ENCODE peak calls at places on chromosomes 2 and 18, in eight cellular contexts. L, G, J, M, D, F, T and Q are unnamed samples.

GRCh38 chr2:157787364-157787938 is 88.7 kb downstream of the ACVR1 start:
- DNase-seq in L (no peak), G (no peak), J (no peak), M (no peak), D (no peak), F (no peak), T (no peak), Q (no peak)

GRCh38 chr2:171707752-171708151 is 20.5 kb downstream of the DYNC1I2 start:
- DNase-seq in L (no peak), G (no peak), J (no peak), M (no peak), D (no peak), F (no peak), T (no peak), Q (no peak)

GRCh38 chr2:11744631-11745394 is 1.6 kb upstream of the LPIN1 start:
- DNase-seq in L (no peak), G (no peak), J (no peak), M (peak), D (peak), F (peak), T (peak), Q (no peak)

GRCh38 chr2:62663443-62663842 is 42.1 kb upstream of the EHBP1 start:
- DNase-seq in L (no peak), G (no peak), J (peak), M (no peak), D (no peak), F (no peak), T (no peak), Q (no peak)

GRCh38 chr2:20509766-20510490 is 63.1 kb downstream of the RHOB start:
- DNase-seq in L (no peak), G (peak), J (no peak), M (no peak), D (peak), F (no peak), T (no peak), Q (no peak)

GRCh38 chr2:185279999-185280398 is 458.6 kb upstream of the FSIP2 start:
- DNase-seq in L (peak), G (no peak), J (no peak), M (no peak), D (no peak), F (no peak), T (no peak), Q (no peak)

GRCh38 chr2:23269747-23270146 is 115.2 kb upstream of the KLHL29 start:
- DNase-seq in L (no peak), G (no peak), J (no peak), M (no peak), D (no peak), F (no peak), T (no peak), Q (no peak)

GRCh38 chr18:26052497-26052896 is 37.9 kb downstream of the SS18 start:
- DNase-seq in L (no peak), G (no peak), J (no peak), M (no peak), D (no peak), F (no peak), T (no peak), Q (no peak)

GRCh38 chr18:60978338-60978737 is 354.9 kb upstream of the CDH20 start:
- DNase-seq in L (no peak), G (no peak), J (peak), M (no peak), D (no peak), F (no peak), T (no peak), Q (no peak)

GRCh38 chr2:233265899-233266431 is 14.5 kb downstream of the ATG16L1 start:
- DNase-seq in L (no peak), G (peak), J (no peak), M (no peak), D (no peak), F (no peak), T (no peak), Q (no peak)

GRCh38 chr18:35672897-35673296 is 91.4 kb downstream of the GALNT1 start:
- DNase-seq in L (peak), G (no peak), J (peak), M (no peak), D (peak), F (no peak), T (no peak), Q (no peak)

GRCh38 chr18:78494204-78494603 is 485.4 kb upstream of the SALL3 start:
- DNase-seq in L (peak), G (no peak), J (no peak), M (no peak), D (no peak), F (no peak), T (no peak), Q (no peak)

GRCh38 chr18:64094210-64094609 is 54.7 kb downstream of the LINC00305 start:
- DNase-seq in L (no peak), G (no peak), J (no peak), M (no peak), D (no peak), F (no peak), T (no peak), Q (no peak)

GRCh38 chr2:225100856-225101294 is 58.6 kb upstream of the DOCK10 start:
- DNase-seq in L (no peak), G (no peak), J (peak), M (no peak), D (no peak), F (no peak), T (no peak), Q (no peak)